ENCODE peak calls at places on chromosomes 13 and 19, in four cellular contexts. C is memory B cell; Y is smooth muscle cell of the brain vasculature; P is CD8-positive, alpha-beta memory T cell. R is an unnamed sample.

GRCh38 chr13:79722885-79723445 is 242.0 kb downstream of the NDFIP2 start:
- DNase-seq in C (no peak), Y (no peak), P (no peak), R (no peak)

GRCh38 chr19:38452430-38453366 is 19.2 kb downstream of the RYR1 start:
- DNase-seq in P (no peak), C (no peak), Y (no peak), R (no peak)

GRCh38 chr13:30301827-30302226 is 5.5 kb downstream of the KATNAL1 start:
- DNase-seq in P (no peak), Y (no peak), C (no peak), R (no peak)

GRCh38 chr19:43525836-43526771 is 897 bp downstream of the ETHE1 start:
- DNase-seq in Y (no peak), P (no peak), C (no peak), R (no peak)

GRCh38 chr13:111467111-111467890 is 146.9 kb downstream of the TEX29 start:
- DNase-seq in Y (no peak), C (no peak), P (no peak), R (no peak)

GRCh38 chr19:4861147-4861546 is 6.3 kb downstream of the PLIN3 start:
- DNase-seq in P (no peak), C (no peak), Y (no peak), R (no peak)

GRCh38 chr19:13034636-13035035 is 39.4 kb downstream of the NFIX start:
- DNase-seq in Y (no peak), C (no peak), P (no peak), R (no peak)

GRCh38 chr19:18660051-18660910 is 23.2 kb upstream of the CRTC1 start:
- DNase-seq in P (no peak), C (no peak), Y (no peak), R (no peak)

GRCh38 chr13:56247692-56248091 is 893.0 kb upstream of the PRR20A start:
- DNase-seq in P (no peak), C (no peak), Y (no peak), R (no peak)

GRCh38 chr19:35727053-35727955 is 9.5 kb downstream of the KMT2B start:
- DNase-seq in Y (no peak), P (no peak), C (no peak), R (no peak)

GRCh38 chr13:90696254-90696653 is 651.2 kb upstream of the MIR17HG start:
- DNase-seq in P (no peak), Y (no peak), C (no peak), R (no peak)

GRCh38 chr13:99196466-99197256 is 4.0 kb upstream of the UBAC2 start:
- DNase-seq in P (no peak), C (no peak), Y (no peak), R (no peak)

GRCh38 chr19:13007292-13008045 is 12.2 kb downstream of the NFIX start:
- DNase-seq in P (no peak), C (no peak), Y (no peak), R (no peak)

GRCh38 chr19:17686027-17686511 is 2.1 kb downstream of the UNC13A start:
- DNase-seq in Y (no peak), P (no peak), C (no peak), R (no peak)

GRCh38 chr13:43159007-43159406 is 135.6 kb downstream of the DNAJC15 start:
- DNase-seq in C (no peak), Y (peak; percentile 43), P (no peak), R (no peak)

GRCh38 chr19:56083668-56084067 is 37.4 kb downstream of the ZNF787 start:
- DNase-seq in Y (no peak), C (no peak), P (no peak), R (no peak)

GRCh38 chr19:47820410-47820809 is 1.3 kb upstream of the CRX start:
- DNase-seq in C (no peak), Y (no peak), P (no peak), R (no peak)

GRCh38 chr13:45101327-45102018 is 18.8 kb upstream of the GTF2F2 start:
- DNase-seq in Y (no peak), C (no peak), P (no peak), R (no peak)

GRCh38 chr19:30225615-30226463 is 146.3 kb upstream of the ZNF536 start:
- DNase-seq in Y (no peak), C (no peak), P (no peak), R (no peak)

GRCh38 chr13:97506511-97506910 is 72.5 kb downstream of the RAP2A start:
- DNase-seq in P (no peak), Y (peak; percentile 46), C (no peak), R (no peak)

GRCh38 chr13:54184576-54184975 is 1156.0 kb downstream of the OLFM4 start:
- DNase-seq in Y (no peak), C (no peak), P (no peak), R (no peak)

GRCh38 chr19:52206481-52206880 is 16.6 kb downstream of the PPP2R1A start:
- DNase-seq in P (no peak), C (no peak), Y (no peak), R (no peak)

GRCh38 chr13:73223372-73223781 is 164.6 kb downstream of the KLF5 start:
- DNase-seq in P (no peak), C (no peak), Y (no peak), R (no peak)

GRCh38 chr13:58592052-58592451 is 960.5 kb downstream of the PCDH17 start:
- DNase-seq in P (no peak), C (no peak), Y (no peak), R (no peak)

GRCh38 chr19:17803264-17803896 is 8.4 kb downstream of the B3GNT3 start:
- DNase-seq in Y (no peak), P (no peak), C (no peak), R (peak; percentile 25)

GRCh38 chr19:42401365-42402303 is 11.5 kb upstream of the CNFN start:
- DNase-seq in P (peak; percentile 74), Y (no peak), C (peak; percentile 81), R (peak; percentile 68)

GRCh38 chr13:40672310-40673060 is 6.0 kb upstream of the FOXO1 start:
- DNase-seq in Y (peak; percentile 57), C (no peak), P (no peak), R (no peak)

GRCh38 chr13:48457578-48458242 is 44.8 kb upstream of the LPAR6 start:
- DNase-seq in Y (no peak), C (no peak), P (no peak), R (no peak)

GRCh38 chr19:1634242-1634937 is 18.0 kb downstream of the TCF3 start:
- DNase-seq in Y (no peak), C (no peak), P (no peak), R (no peak)

GRCh38 chr19:7482584-7483439 is 6.0 kb downstream of the PEX11G start:
- DNase-seq in C (no peak), Y (no peak), P (no peak), R (no peak)

GRCh38 chr13:92074658-92075057 is 676.2 kb downstream of the GPC5 start:
- DNase-seq in P (no peak), C (no peak), Y (no peak), R (no peak)

GRCh38 chr19:42198676-42199439 is 18.6 kb downstream of the DEDD2 start:
- DNase-seq in C (no peak), P (peak; percentile 73), Y (no peak), R (peak; percentile 81)

R was measured in T-cell.